ENCODE peak calls at places on chromosome 14, in four cellular contexts. W is NCI-H226, G is AG04449, C is AG09319. V is an unnamed sample.

GRCh38 chr14:68938515-68939423 is 40.3 kb downstream of the ACTN1 start:
- DNase-seq in C (no peak), G (no peak), W (no peak), V (no peak)

GRCh38 chr14:98949031-98949430 is 323.0 kb downstream of the BCL11B start:
- DNase-seq in C (no peak), G (no peak), W (no peak), V (no peak)

GRCh38 chr14:99718031-99718810 is 34.1 kb downstream of the CYP46A1 start:
- DNase-seq in W (no peak), C (no peak), G (no peak), V (no peak)

GRCh38 chr14:79992799-79993198 is 218.5 kb downstream of the DIO2 start:
- DNase-seq in G (no peak), C (no peak), W (no peak), V (no peak)

GRCh38 chr14:84937449-84937848 is 592.5 kb upstream of the FLRT2 start:
- DNase-seq in W (no peak), G (no peak), C (no peak), V (peak)

GRCh38 chr14:101301011-101301410 is 260.3 kb upstream of the DIO3 start:
- DNase-seq in C (no peak), G (no peak), W (no peak), V (no peak)

GRCh38 chr14:102297436-102298170 is 7.4 kb downstream of the MOK start:
- DNase-seq in W (no peak), G (no peak), C (no peak), V (no peak)

GRCh38 chr14:48274826-48275225 is 599.4 kb upstream of the MDGA2 start:
- DNase-seq in W (no peak), C (no peak), G (no peak), V (no peak)

GRCh38 chr14:95385701-95386100 is 66.0 kb upstream of the CLMN start:
- DNase-seq in G (no peak), C (no peak), W (no peak), V (no peak)

GRCh38 chr14:99041141-99041819 is 230.7 kb downstream of the BCL11B start:
- DNase-seq in W (no peak), C (no peak), G (no peak), V (no peak)

GRCh38 chr14:91403069-91403600 is 14.5 kb downstream of the CCDC88C start:
- DNase-seq in C (no peak), W (no peak), G (no peak), V (no peak)

GRCh38 chr14:100309028-100309718 is 2.9 kb upstream of the SLC25A29 start:
- DNase-seq in C (no peak), G (no peak), W (no peak), V (no peak)

GRCh38 chr14:43369710-43370109 is 1137.4 kb downstream of the FSCB start:
- DNase-seq in G (no peak), C (no peak), W (no peak), V (no peak)